ENCODE peak calls at places on chromosome 16, in eight cellular contexts. One of them, this sample, is unnamed.

GRCh38 chr16:31196324-31197088 is 6.1 kb downstream of the PYCARD start:
- DNase-seq in activated CD8-positive, alpha-beta memory T cell treated with anti-CD3 and anti-CD28 coated beads for 48 hours: no peak
- DNase-seq in anterior cingulate cortex: no peak
- DNase-seq in T-helper 2 cell: no peak
- DNase-seq in HS-27A: no peak
- DNase-seq in IMR-90: no peak
- DNase-seq in brain microvascular endothelial cell: no peak
- DNase-seq in DMS153: no peak
- DNase-seq in this sample: no peak

GRCh38 chr16:2838928-2839327 is 8.8 kb downstream of the ZG16B start:
- DNase-seq in activated CD8-positive, alpha-beta memory T cell treated with anti-CD3 and anti-CD28 coated beads for 48 hours: no peak
- DNase-seq in anterior cingulate cortex: peak; percentile 27
- DNase-seq in T-helper 2 cell: peak; percentile 37
- DNase-seq in HS-27A: peak; percentile 43
- DNase-seq in IMR-90: peak; percentile 89
- DNase-seq in brain microvascular endothelial cell: peak; percentile 58
- DNase-seq in DMS153: peak; percentile 34
- DNase-seq in this sample: no peak

GRCh38 chr16:17305694-17306093 is 165.1 kb downstream of the XYLT1 start:
- DNase-seq in activated CD8-positive, alpha-beta memory T cell treated with anti-CD3 and anti-CD28 coated beads for 48 hours: no peak
- DNase-seq in anterior cingulate cortex: no peak
- DNase-seq in T-helper 2 cell: no peak
- DNase-seq in HS-27A: no peak
- DNase-seq in IMR-90: no peak
- DNase-seq in brain microvascular endothelial cell: no peak
- DNase-seq in DMS153: no peak
- DNase-seq in this sample: no peak

GRCh38 chr16:3147046-3147756 is 12.4 kb downstream of the ZNF213 start:
- DNase-seq in activated CD8-positive, alpha-beta memory T cell treated with anti-CD3 and anti-CD28 coated beads for 48 hours: no peak
- DNase-seq in anterior cingulate cortex: no peak
- DNase-seq in T-helper 2 cell: no peak
- DNase-seq in HS-27A: no peak
- DNase-seq in IMR-90: no peak
- DNase-seq in brain microvascular endothelial cell: no peak
- DNase-seq in DMS153: no peak
- DNase-seq in this sample: no peak

GRCh38 chr16:8355714-8356113 is 234.6 kb downstream of the TMEM114 start:
- DNase-seq in activated CD8-positive, alpha-beta memory T cell treated with anti-CD3 and anti-CD28 coated beads for 48 hours: no peak
- DNase-seq in anterior cingulate cortex: no peak
- DNase-seq in T-helper 2 cell: no peak
- DNase-seq in HS-27A: no peak
- DNase-seq in IMR-90: no peak
- DNase-seq in brain microvascular endothelial cell: no peak
- DNase-seq in DMS153: peak; percentile 25
- DNase-seq in this sample: no peak

GRCh38 chr16:50245417-50246298 is 20.7 kb upstream of the ADCY7 start:
- DNase-seq in activated CD8-positive, alpha-beta memory T cell treated with anti-CD3 and anti-CD28 coated beads for 48 hours: no peak
- DNase-seq in anterior cingulate cortex: no peak
- DNase-seq in T-helper 2 cell: peak; percentile 31
- DNase-seq in HS-27A: no peak
- DNase-seq in IMR-90: peak; percentile 45
- DNase-seq in brain microvascular endothelial cell: peak; percentile 47
- DNase-seq in DMS153: no peak
- DNase-seq in this sample: peak; percentile 21

GRCh38 chr16:76913046-76913445 is 277.9 kb upstream of the MON1B start:
- DNase-seq in activated CD8-positive, alpha-beta memory T cell treated with anti-CD3 and anti-CD28 coated beads for 48 hours: no peak
- DNase-seq in anterior cingulate cortex: no peak
- DNase-seq in T-helper 2 cell: no peak
- DNase-seq in HS-27A: no peak
- DNase-seq in IMR-90: no peak
- DNase-seq in brain microvascular endothelial cell: no peak
- DNase-seq in DMS153: no peak
- DNase-seq in this sample: no peak

GRCh38 chr16:10566613-10567012 is 13.8 kb downstream of the EMP2 start:
- DNase-seq in activated CD8-positive, alpha-beta memory T cell treated with anti-CD3 and anti-CD28 coated beads for 48 hours: no peak
- DNase-seq in anterior cingulate cortex: no peak
- DNase-seq in T-helper 2 cell: no peak
- DNase-seq in HS-27A: no peak
- DNase-seq in IMR-90: no peak
- DNase-seq in brain microvascular endothelial cell: no peak
- DNase-seq in DMS153: no peak
- DNase-seq in this sample: no peak

GRCh38 chr16:81000873-81001272 is 5.8 kb downstream of the CMC2 start:
- DNase-seq in activated CD8-positive, alpha-beta memory T cell treated with anti-CD3 and anti-CD28 coated beads for 48 hours: no peak
- DNase-seq in anterior cingulate cortex: no peak
- DNase-seq in T-helper 2 cell: no peak
- DNase-seq in HS-27A: no peak
- DNase-seq in IMR-90: no peak
- DNase-seq in brain microvascular endothelial cell: no peak
- DNase-seq in DMS153: no peak
- DNase-seq in this sample: no peak

GRCh38 chr16:17561056-17561455 is 90.3 kb upstream of the XYLT1 start:
- DNase-seq in activated CD8-positive, alpha-beta memory T cell treated with anti-CD3 and anti-CD28 coated beads for 48 hours: no peak
- DNase-seq in anterior cingulate cortex: no peak
- DNase-seq in T-helper 2 cell: no peak
- DNase-seq in HS-27A: no peak
- DNase-seq in IMR-90: no peak
- DNase-seq in brain microvascular endothelial cell: no peak
- DNase-seq in DMS153: no peak
- DNase-seq in this sample: no peak

GRCh38 chr16:85515830-85516397 is 97.2 kb upstream of the GSE1 start:
- DNase-seq in activated CD8-positive, alpha-beta memory T cell treated with anti-CD3 and anti-CD28 coated beads for 48 hours: no peak
- DNase-seq in anterior cingulate cortex: no peak
- DNase-seq in T-helper 2 cell: no peak
- DNase-seq in HS-27A: no peak
- DNase-seq in IMR-90: no peak
- DNase-seq in brain microvascular endothelial cell: no peak
- DNase-seq in DMS153: no peak
- DNase-seq in this sample: no peak

GRCh38 chr16:66399930-66400329 is 27.2 kb upstream of the BEAN1 start:
- DNase-seq in activated CD8-positive, alpha-beta memory T cell treated with anti-CD3 and anti-CD28 coated beads for 48 hours: no peak
- DNase-seq in anterior cingulate cortex: no peak
- DNase-seq in T-helper 2 cell: no peak
- DNase-seq in HS-27A: no peak
- DNase-seq in IMR-90: no peak
- DNase-seq in brain microvascular endothelial cell: no peak
- DNase-seq in DMS153: peak; percentile 68
- DNase-seq in this sample: no peak

GRCh38 chr16:3992297-3993051 is 112.0 kb upstream of the CREBBP start:
- DNase-seq in activated CD8-positive, alpha-beta memory T cell treated with anti-CD3 and anti-CD28 coated beads for 48 hours: no peak
- DNase-seq in anterior cingulate cortex: no peak
- DNase-seq in T-helper 2 cell: no peak
- DNase-seq in HS-27A: no peak
- DNase-seq in IMR-90: no peak
- DNase-seq in brain microvascular endothelial cell: no peak
- DNase-seq in DMS153: no peak
- DNase-seq in this sample: no peak

GRCh38 chr16:709651-710499 is 4.3 kb upstream of the FBXL16 start:
- DNase-seq in activated CD8-positive, alpha-beta memory T cell treated with anti-CD3 and anti-CD28 coated beads for 48 hours: no peak
- DNase-seq in anterior cingulate cortex: peak; percentile 72
- DNase-seq in T-helper 2 cell: no peak
- DNase-seq in HS-27A: peak; percentile 51
- DNase-seq in IMR-90: peak; percentile 88
- DNase-seq in brain microvascular endothelial cell: peak; percentile 96
- DNase-seq in DMS153: peak; percentile 92
- DNase-seq in this sample: no peak

GRCh38 chr16:411576-412265 is 10.0 kb downstream of the DECR2 start:
- DNase-seq in activated CD8-positive, alpha-beta memory T cell treated with anti-CD3 and anti-CD28 coated beads for 48 hours: no peak
- DNase-seq in anterior cingulate cortex: no peak
- DNase-seq in T-helper 2 cell: no peak
- DNase-seq in HS-27A: no peak
- DNase-seq in IMR-90: no peak
- DNase-seq in brain microvascular endothelial cell: no peak
- DNase-seq in DMS153: no peak
- DNase-seq in this sample: no peak

GRCh38 chr16:31083081-31083480 is 5.7 kb downstream of the PRSS53 start:
- DNase-seq in activated CD8-positive, alpha-beta memory T cell treated with anti-CD3 and anti-CD28 coated beads for 48 hours: no peak
- DNase-seq in anterior cingulate cortex: no peak
- DNase-seq in T-helper 2 cell: no peak
- DNase-seq in HS-27A: no peak
- DNase-seq in IMR-90: no peak
- DNase-seq in brain microvascular endothelial cell: no peak
- DNase-seq in DMS153: no peak
- DNase-seq in this sample: no peak

GRCh38 chr16:19118938-19119431 is 5.2 kb downstream of the ITPRIPL2 start:
- DNase-seq in activated CD8-positive, alpha-beta memory T cell treated with anti-CD3 and anti-CD28 coated beads for 48 hours: no peak
- DNase-seq in anterior cingulate cortex: no peak
- DNase-seq in T-helper 2 cell: no peak
- DNase-seq in HS-27A: no peak
- DNase-seq in IMR-90: peak; percentile 95
- DNase-seq in brain microvascular endothelial cell: peak; percentile 90
- DNase-seq in DMS153: no peak
- DNase-seq in this sample: no peak

GRCh38 chr16:80527297-80527696 is 13.5 kb upstream of the DYNLRB2 start:
- DNase-seq in activated CD8-positive, alpha-beta memory T cell treated with anti-CD3 and anti-CD28 coated beads for 48 hours: peak; percentile 20
- DNase-seq in anterior cingulate cortex: no peak
- DNase-seq in T-helper 2 cell: peak; percentile 5
- DNase-seq in HS-27A: peak; percentile 23
- DNase-seq in IMR-90: peak; percentile 11
- DNase-seq in brain microvascular endothelial cell: peak; percentile 19
- DNase-seq in DMS153: no peak
- DNase-seq in this sample: peak; percentile 13

GRCh38 chr16:58196898-58197313 is 1.0 kb downstream of the CSNK2A2 start:
- DNase-seq in activated CD8-positive, alpha-beta memory T cell treated with anti-CD3 and anti-CD28 coated beads for 48 hours: no peak
- DNase-seq in anterior cingulate cortex: no peak
- DNase-seq in T-helper 2 cell: no peak
- DNase-seq in HS-27A: no peak
- DNase-seq in IMR-90: peak; percentile 48
- DNase-seq in brain microvascular endothelial cell: no peak
- DNase-seq in DMS153: no peak
- DNase-seq in this sample: no peak

GRCh38 chr16:89308391-89309333 is 91.2 kb downstream of the ZNF778 start:
- DNase-seq in activated CD8-positive, alpha-beta memory T cell treated with anti-CD3 and anti-CD28 coated beads for 48 hours: no peak
- DNase-seq in anterior cingulate cortex: no peak
- DNase-seq in T-helper 2 cell: peak; percentile 22
- DNase-seq in HS-27A: no peak
- DNase-seq in IMR-90: no peak
- DNase-seq in brain microvascular endothelial cell: no peak
- DNase-seq in DMS153: no peak
- DNase-seq in this sample: no peak

GRCh38 chr16:55506083-55506482 is 2.8 kb upstream of the LPCAT2 start:
- DNase-seq in activated CD8-positive, alpha-beta memory T cell treated with anti-CD3 and anti-CD28 coated beads for 48 hours: no peak
- DNase-seq in anterior cingulate cortex: no peak
- DNase-seq in T-helper 2 cell: no peak
- DNase-seq in HS-27A: no peak
- DNase-seq in IMR-90: no peak
- DNase-seq in brain microvascular endothelial cell: no peak
- DNase-seq in DMS153: peak; percentile 63
- DNase-seq in this sample: no peak

GRCh38 chr16:79653337-79654000 is 52.9 kb upstream of the MAF start:
- DNase-seq in activated CD8-positive, alpha-beta memory T cell treated with anti-CD3 and anti-CD28 coated beads for 48 hours: no peak
- DNase-seq in anterior cingulate cortex: no peak
- DNase-seq in T-helper 2 cell: no peak
- DNase-seq in HS-27A: no peak
- DNase-seq in IMR-90: no peak
- DNase-seq in brain microvascular endothelial cell: no peak
- DNase-seq in DMS153: no peak
- DNase-seq in this sample: no peak

This sample was measured in memory B cell.